ENCODE peak calls at places on chromosomes 7 and 10, in six cellular contexts. M is endothelial cell, Q is osteocyte, A is cardiac muscle cell, R is progenitor cell of endocrine pancreas, D is fibroblast of lung. X is an unnamed sample.
A peak's percentile ranks its signal among the peaks of the same experiment; 100 is the strongest.

GRCh38 chr7:150421831-150422230 is 28.6 kb upstream of the GIMAP8 start:
- DNase-seq in A (no peak), D (no peak), Q (no peak), R (no peak), M (no peak), X (no peak)

GRCh38 chr7:128262273-128263028 is 21.4 kb downstream of the LEP start:
- DNase-seq in R (no peak), D (no peak), A (no peak), Q (no peak), M (no peak), X (no peak)

GRCh38 chr10:132586731-132587130 is 49.1 kb downstream of the INPP5A start:
- DNase-seq in R (no peak), A (no peak), M (no peak), D (no peak), Q (no peak), X (no peak)

GRCh38 chr7:107472116-107472515 is 2.3 kb downstream of the GPR22 start:
- DNase-seq in R (no peak), M (no peak), D (no peak), A (no peak), Q (no peak), X (no peak)

GRCh38 chr7:7620644-7621210 is 19.8 kb upstream of the UMAD1 start:
- DNase-seq in R (no peak), Q (no peak), D (no peak), M (no peak), A (no peak), X (no peak)

GRCh38 chr10:60962946-60963345 is 19.0 kb upstream of the RHOBTB1 start:
- DNase-seq in M (no peak), D (peak; percentile 45), R (no peak), Q (no peak), A (no peak), X (no peak)

GRCh38 chr7:69373171-69374035 is 224.9 kb upstream of the AUTS2 start:
- DNase-seq in D (no peak), A (no peak), M (no peak), Q (no peak), R (no peak), X (no peak)

GRCh38 chr7:113825832-113826231 is 93.0 kb downstream of the PPP1R3A start:
- DNase-seq in Q (no peak), D (no peak), A (no peak), R (no peak), M (no peak), X (no peak)

GRCh38 chr10:34200355-34200901 is 614.7 kb downstream of the PARD3 start:
- DNase-seq in A (no peak), D (peak; percentile 47), M (no peak), R (no peak), Q (no peak), X (no peak)

GRCh38 chr10:129440722-129441316 is 26.2 kb upstream of the MGMT start:
- DNase-seq in A (no peak), D (no peak), Q (no peak), R (no peak), M (no peak), X (no peak)

GRCh38 chr10:51063659-51064535 is 10.4 kb upstream of the PRKG1 start:
- DNase-seq in M (no peak), A (peak; percentile 44), R (no peak), Q (no peak), D (peak; percentile 79), X (no peak)

GRCh38 chr10:93491589-93492121 is 4.8 kb upstream of the CEP55 start:
- DNase-seq in D (no peak), R (no peak), A (no peak), Q (no peak), M (no peak), X (no peak)

GRCh38 chr10:63697956-63698814 is 177.0 kb downstream of the REEP3 start:
- DNase-seq in A (no peak), M (no peak), Q (no peak), R (no peak), D (no peak), X (no peak)

GRCh38 chr10:77458986-77459590 is 178.5 kb downstream of the KCNMA1 start:
- DNase-seq in R (no peak), D (no peak), A (peak; percentile 59), M (no peak), Q (no peak), X (no peak)

GRCh38 chr10:27558612-27559020 is 54.5 kb downstream of the RAB18 start:
- DNase-seq in R (peak; percentile 18), D (peak; percentile 76), M (peak; percentile 47), Q (no peak), A (peak; percentile 89), X (peak; percentile 55)

GRCh38 chr7:50264908-50265307 is 39.6 kb upstream of the IKZF1 start:
- DNase-seq in A (no peak), M (no peak), Q (no peak), R (no peak), D (no peak), X (no peak)

GRCh38 chr10:97782455-97783228 is 10.8 kb upstream of the SFRP5 start:
- DNase-seq in Q (no peak), R (no peak), M (no peak), A (peak; percentile 57), D (no peak), X (no peak)

GRCh38 chr7:30977896-30978564 is 14.3 kb downstream of the GHRHR start:
- DNase-seq in A (peak; percentile 65), M (no peak), D (peak; percentile 8), R (peak; percentile 47), Q (no peak), X (no peak)

GRCh38 chr10:107576746-107577145 is 412.2 kb upstream of the SORCS1 start:
- DNase-seq in D (no peak), Q (no peak), R (no peak), A (peak; percentile 6), M (no peak), X (no peak)

GRCh38 chr10:11113156-11113555 is 95.5 kb downstream of the CELF2 start:
- DNase-seq in R (no peak), A (no peak), M (no peak), D (no peak), Q (no peak), X (no peak)

GRCh38 chr7:26398436-26399308 is 107.0 kb downstream of the SNX10 start:
- DNase-seq in R (peak; percentile 51), M (peak; percentile 47), D (peak; percentile 30), A (peak; percentile 88), Q (no peak), X (peak; percentile 60)

GRCh38 chr7:55024776-55025175 is 6.0 kb downstream of the EGFR start:
- DNase-seq in M (no peak), A (no peak), D (peak; percentile 61), R (no peak), Q (no peak), X (no peak)

GRCh38 chr7:39952791-39953190 is 2.7 kb downstream of the CDK13 start:
- DNase-seq in D (peak; percentile 36), R (no peak), A (no peak), Q (no peak), M (no peak), X (no peak)

GRCh38 chr10:26486304-26486703 is 48.2 kb downstream of the APBB1IP start:
- DNase-seq in A (no peak), M (no peak), D (peak; percentile 18), R (no peak), Q (no peak), X (no peak)

GRCh38 chr10:30586828-30587227 is 42.7 kb downstream of the LYZL2 start:
- DNase-seq in Q (no peak), A (no peak), D (no peak), R (no peak), M (no peak), X (no peak)

GRCh38 chr10:30587522-30588031 is 42.0 kb downstream of the LYZL2 start:
- DNase-seq in M (no peak), Q (no peak), D (no peak), R (no peak), A (no peak), X (peak; percentile 77)

GRCh38 chr10:30589441-30589840 is 40.1 kb downstream of the LYZL2 start:
- DNase-seq in A (no peak), D (no peak), M (no peak), R (no peak), Q (no peak), X (peak; percentile 52)

GRCh38 chr10:30594077-30594476 is 35.5 kb downstream of the LYZL2 start:
- DNase-seq in Q (peak; percentile 56), R (no peak), A (no peak), D (no peak), M (no peak), X (no peak)

GRCh38 chr10:30591249-30591670 is 38.3 kb downstream of the LYZL2 start:
- DNase-seq in Q (no peak), M (peak; percentile 39), R (peak; percentile 33), D (peak; percentile 64), A (peak; percentile 63), X (no peak)
- TF ChIP-seq CTCF in Q (peak; percentile 83), M (peak; percentile 79), R (peak; percentile 84), D (peak; percentile 88), A (peak; percentile 79), X (peak; percentile 88)

DNA sequence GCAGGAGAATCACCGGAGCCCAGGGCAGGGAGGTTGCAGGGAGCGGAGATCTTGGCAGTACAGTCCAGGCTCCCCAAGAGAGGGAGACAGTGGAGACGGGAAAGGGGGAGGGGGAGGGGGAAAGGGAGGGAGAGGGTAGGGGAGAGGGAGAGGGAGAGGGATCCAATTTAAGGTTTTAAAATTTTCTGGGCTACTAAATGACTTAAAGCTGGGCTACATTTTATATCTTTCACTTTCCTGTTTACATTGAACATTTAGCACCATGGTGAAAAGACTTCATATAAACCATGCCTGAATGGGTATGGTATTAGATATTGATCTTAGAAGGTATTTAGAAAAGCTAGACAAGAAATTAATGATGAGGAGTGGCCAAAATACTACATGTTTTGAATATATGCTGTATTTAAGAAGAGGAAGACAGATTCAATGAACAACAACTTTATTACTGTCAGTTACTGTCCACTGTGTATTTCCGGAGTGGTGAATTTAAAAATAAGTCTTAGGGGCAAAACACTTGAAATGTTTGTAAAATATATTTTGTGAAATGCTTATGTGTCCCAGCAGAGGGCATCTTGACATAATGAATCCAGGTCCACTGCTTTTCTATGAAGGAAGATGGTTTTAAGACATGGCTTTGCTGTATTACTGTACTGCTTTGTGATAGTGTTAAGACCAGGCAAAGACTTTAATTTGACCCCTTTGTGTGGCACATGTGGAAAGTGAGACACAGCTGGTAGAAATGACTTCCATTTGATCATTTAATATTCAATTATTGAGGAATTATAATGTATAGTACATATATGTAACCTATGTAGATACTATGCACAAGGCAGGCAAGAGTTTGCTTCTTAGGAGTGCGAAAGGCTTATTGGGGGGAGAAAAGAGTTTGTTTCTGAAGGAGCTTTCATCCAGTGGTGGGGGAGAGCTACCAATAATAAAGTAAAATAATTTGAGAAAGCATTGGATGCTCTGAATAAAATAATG is 52.8 kb downstream of the NRF1 start:
- DNase-seq in R (no peak), D (peak; percentile 84), Q (no peak), A (peak; percentile 40), M (no peak), X (no peak)
- TF ChIP-seq CTCF in R (peak; percentile 52), D (peak; percentile 46), Q (peak; percentile 73), A (peak; percentile 55), M (peak; percentile 52), X (peak; percentile 32)

GRCh38 chr10:52314007-52314821 is at the start of gene DKK1:
- DNase-seq in R (peak; percentile 51), D (peak; percentile 79), Q (peak; percentile 93), M (peak; percentile 80), A (peak; percentile 71), X (no peak)
- TF ChIP-seq CTCF in R (peak; percentile 89), D (peak; percentile 92), Q (peak; percentile 98), M (peak; percentile 92), A (peak; percentile 87), X (peak; percentile 27)

DNA sequence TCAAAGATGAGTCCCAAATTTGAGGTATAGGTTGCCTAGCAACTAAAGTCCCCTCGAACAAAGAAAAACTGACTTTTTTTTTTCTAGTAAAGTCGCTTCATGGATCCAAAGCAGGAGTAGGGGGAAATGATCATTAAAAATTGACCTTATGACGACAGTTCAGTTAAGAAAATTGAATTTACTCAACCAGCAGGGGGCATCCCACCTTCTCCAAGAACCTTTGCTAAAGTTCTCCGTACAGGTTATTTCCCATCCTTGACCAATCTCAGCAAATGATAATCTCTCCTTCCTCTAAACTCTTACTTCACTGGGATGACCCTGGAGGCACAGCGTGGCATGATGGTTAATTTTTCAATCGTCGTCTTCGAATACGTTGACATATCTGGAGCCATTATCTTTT is 228.3 kb downstream of the CALN1 start:
- DNase-seq in R (no peak), M (peak; percentile 35), Q (no peak), A (peak; percentile 35), D (no peak), X (no peak)
- TF ChIP-seq CTCF in R (peak; percentile 57), M (peak; percentile 73), Q (no peak), A (no peak), D (no peak), X (peak; percentile 34)

X was measured in CD14-positive monocyte.